ENCODE peak calls at places on chromosomes 7 and 10, in six cellular contexts. Q is neuronal stem cell, T is H9, Z is IMR-90, X is H1, G is trophoblast cell. B is an unnamed sample.

GRCh38 chr10:44939691-44940401 is 19.8 kb upstream of the RASSF4 start:
- DNase-seq in Z (peak; percentile 26), T (no peak), G (no peak), Q (no peak), X (no peak), B (no peak)

GRCh38 chr10:92750788-92751533 is 61.2 kb downstream of the HHEX start:
- DNase-seq in G (peak; percentile 18), T (no peak), Z (peak; percentile 13), Q (no peak), X (no peak), B (no peak)

GRCh38 chr10:124060148-124060720 is 33.2 kb downstream of the CHST15 start:
- DNase-seq in Z (no peak), Q (no peak), T (no peak), X (no peak), G (no peak), B (no peak)

GRCh38 chr7:120404042-120404441 is 131.1 kb downstream of the KCND2 start:
- DNase-seq in Z (no peak), T (no peak), G (no peak), Q (no peak), X (no peak), B (peak; percentile 54)

GRCh38 chr10:119675483-119676170 is 24.4 kb downstream of the BAG3 start:
- DNase-seq in T (no peak), X (no peak), G (no peak), Z (no peak), Q (no peak), B (no peak)

GRCh38 chr10:794382-794956 is 105.0 kb upstream of the DIP2C start:
- DNase-seq in T (peak; percentile 53), X (no peak), G (no peak), Z (peak; percentile 48), Q (no peak), B (peak; percentile 36)

GRCh38 chr7:130952477-130952876 is 218.5 kb upstream of the KLF14 start:
- DNase-seq in Q (no peak), G (no peak), T (no peak), X (no peak), Z (no peak), B (no peak)

GRCh38 chr7:2566890-2567662 is 8.3 kb downstream of the IQCE start:
- DNase-seq in G (peak; percentile 76), Q (no peak), X (no peak), Z (no peak), T (no peak), B (no peak)

GRCh38 chr7:128071376-128071775 is 40.1 kb upstream of the LRRC4 start:
- DNase-seq in T (no peak), Z (no peak), Q (no peak), G (no peak), X (no peak), B (no peak)

GRCh38 chr7:97027427-97028234 is 3.0 kb upstream of the DLX5 start:
- DNase-seq in T (peak; percentile 77), Z (peak; percentile 85), G (peak; percentile 85), Q (peak; percentile 81), X (no peak), B (peak; percentile 75)
- H3K27me3 ChIP-seq in T (peaks cover 50% of the 10 kb centered on the region), Z (peaks cover 45% of the 10 kb centered on the region), G (no peaks in the 10 kb centered on the region), Q (peaks cover 47% of the 10 kb centered on the region), X (peaks cover 49% of the 10 kb centered on the region), B (peaks cover 49% of the 10 kb centered on the region)

DNA sequence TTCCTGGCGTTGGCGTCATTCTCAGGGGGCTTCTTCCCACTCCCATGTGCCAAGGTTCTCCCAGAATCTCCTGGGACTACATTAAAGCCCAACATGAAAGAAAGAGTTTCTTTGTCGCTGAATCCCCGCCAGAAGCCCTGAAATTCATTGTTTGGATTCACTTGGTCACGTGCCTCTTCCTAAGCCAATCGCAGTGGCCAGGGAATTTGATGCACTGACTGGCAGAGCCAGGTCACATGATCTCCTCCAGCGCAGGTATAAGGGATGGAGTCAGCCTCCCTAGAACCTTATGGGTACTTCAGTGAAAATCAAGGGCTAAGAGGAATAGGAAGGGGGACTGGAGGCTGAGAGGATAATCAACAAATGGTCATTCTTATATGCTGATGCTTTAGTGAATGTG is 101.3 kb downstream of the RPS24 start:
- DNase-seq in Q (no peak), G (no peak), T (peak; percentile 37), X (no peak), Z (no peak), B (no peak)
- H4K91ac ChIP-seq in Q (no peak overlapping the region), G (no peak overlapping the region), T (no peak overlapping the region), X (no peak overlapping the region), Z (no peak overlapping the region), B (no peak overlapping the region)

GRCh38 chr7:6256709-6257535 is 15.5 kb downstream of the CYTH3 start:
- DNase-seq in T (no peak), Q (no peak), X (no peak), Z (peak; percentile 67), G (no peak), B (peak; percentile 68)

GRCh38 chr7:6257602-6258001 is 14.8 kb downstream of the CYTH3 start:
- DNase-seq in X (no peak), Z (no peak), T (no peak), G (no peak), Q (no peak), B (no peak)

GRCh38 chr7:6252748-6253147 is 19.7 kb downstream of the CYTH3 start:
- DNase-seq in G (no peak), X (no peak), Q (no peak), T (no peak), Z (no peak), B (no peak)

GRCh38 chr7:6252310-6252709 is 20.1 kb downstream of the CYTH3 start:
- DNase-seq in T (no peak), Z (peak; percentile 48), G (no peak), X (no peak), Q (no peak), B (peak; percentile 52)

GRCh38 chr7:6254891-6255290 is 17.5 kb downstream of the CYTH3 start:
- DNase-seq in T (no peak), X (no peak), Q (no peak), Z (peak; percentile 32), G (no peak), B (no peak)
- H3K27me3 ChIP-seq in T (no peaks in the 10 kb centered on the region), X (no peaks in the 10 kb centered on the region), Q (no peaks in the 10 kb centered on the region), Z (no peaks in the 10 kb centered on the region), G (no peaks in the 10 kb centered on the region), B (no peaks in the 10 kb centered on the region)

DNA sequence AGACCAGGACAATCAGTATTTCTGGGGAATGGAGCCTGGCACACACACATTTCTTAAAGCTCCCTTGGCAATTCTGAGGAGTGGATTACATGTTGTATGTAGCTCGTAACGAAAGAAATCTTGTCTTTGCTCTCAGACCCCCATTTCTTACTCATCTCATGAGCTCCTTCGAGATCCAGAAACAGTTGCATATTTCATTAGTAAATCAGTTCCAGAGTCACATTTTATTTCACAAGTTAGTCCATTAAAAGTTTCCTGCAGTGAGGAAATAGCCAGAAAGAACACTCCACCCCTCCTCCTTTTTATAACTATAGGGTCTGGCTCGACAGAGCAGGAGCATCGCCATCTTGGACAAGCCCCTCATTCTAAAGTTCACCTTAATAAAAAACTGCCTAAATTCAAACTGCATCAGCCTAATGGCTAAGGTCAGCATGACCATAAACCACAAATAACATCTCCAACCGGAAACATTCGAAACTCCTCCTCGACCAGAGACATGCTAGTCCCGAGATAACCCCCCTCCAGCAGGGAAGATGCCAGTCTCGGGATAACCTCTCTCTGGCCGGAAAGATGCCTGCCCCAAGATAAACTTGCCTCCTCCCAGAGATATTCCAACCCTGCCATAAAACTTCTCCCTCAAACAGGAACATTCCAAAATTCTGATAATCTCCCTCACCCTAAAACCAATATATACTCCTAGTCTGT is 7.4 kb downstream of the EGFR start:
- DNase-seq in Z (no peak), X (no peak), Q (no peak), G (no peak), T (no peak), B (peak; percentile 22)
- H4K91ac ChIP-seq in Z (no peak overlapping the region), X (no peak overlapping the region), Q (no peak overlapping the region), G (no peak overlapping the region), T (no peak overlapping the region), B (no peak overlapping the region)

GRCh38 chr7:35251606-35252310 is 2.1 kb downstream of the TBX20 start:
- DNase-seq in T (no peak), G (no peak), X (no peak), Z (no peak), Q (no peak), B (no peak)

GRCh38 chr7:35253680-35254495 is at the start of gene TBX20:
- DNase-seq in Z (peak; percentile 19), Q (no peak), G (peak; percentile 69), X (no peak), T (peak; percentile 79), B (peak; percentile 75)

GRCh38 chr7:35254496-35255416 is 856 bp upstream of the TBX20 start:
- DNase-seq in T (no peak), G (no peak), Z (no peak), X (no peak), Q (no peak), B (no peak)

GRCh38 chr7:35252584-35252983 is 1.3 kb downstream of the TBX20 start:
- DNase-seq in G (no peak), Z (no peak), X (no peak), Q (no peak), T (no peak), B (no peak)

DNA sequence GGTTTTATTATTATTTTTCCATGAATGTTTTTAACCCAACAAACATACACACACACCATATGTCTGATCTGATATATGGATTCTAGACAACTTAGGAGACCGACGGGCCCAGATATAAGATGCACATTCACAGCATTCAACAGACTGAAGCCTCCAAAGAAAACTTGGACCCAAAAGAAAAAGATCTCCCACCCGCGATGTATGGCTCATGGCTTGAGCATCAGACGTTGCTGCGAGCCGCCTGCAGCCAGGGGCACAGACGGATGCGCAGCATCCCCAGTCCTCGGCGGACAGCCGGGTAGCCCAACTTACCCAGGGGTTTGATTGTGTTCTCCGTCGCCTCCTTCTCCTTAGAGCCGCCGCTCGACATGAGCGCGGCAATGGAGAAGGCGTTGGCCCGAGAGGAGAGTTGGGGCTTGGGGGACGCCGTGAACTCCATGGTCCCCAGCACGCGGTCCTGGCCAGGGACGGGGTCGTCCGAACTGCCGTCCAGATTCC is 669 bp downstream of the TBX20 start:
- DNase-seq in Q (no peak), Z (no peak), X (no peak), G (no peak), T (peak; percentile 42), B (peak; percentile 28)
- H3K27me3 ChIP-seq in Q (peaks cover 96% of the 10 kb centered on the region), Z (peaks cover 85% of the 10 kb centered on the region), X (peaks cover 90% of the 10 kb centered on the region), G (peaks cover 77% of the 10 kb centered on the region), T (peaks cover 85% of the 10 kb centered on the region), B (peaks cover 100% of the 10 kb centered on the region)

GRCh38 chr10:59895629-59896116 is 10.7 kb downstream of the CCDC6 start:
- DNase-seq in Q (no peak), X (no peak), Z (peak; percentile 39), T (no peak), G (no peak), B (no peak)
- H4K91ac ChIP-seq in Q (no peak overlapping the region), X (no peak overlapping the region), Z (no peak overlapping the region), T (no peak overlapping the region), G (no peak overlapping the region), B (no peak overlapping the region)

GRCh38 chr7:154844499-154844898 is 158.4 kb downstream of the PAXIP1 start:
- DNase-seq in X (no peak), Q (no peak), G (no peak), Z (no peak), T (no peak), B (no peak)

GRCh38 chr7:154841731-154842331 is 161.1 kb downstream of the PAXIP1 start:
- DNase-seq in G (peak; percentile 24), X (no peak), Z (no peak), T (no peak), Q (peak; percentile 14), B (peak; percentile 63)

GRCh38 chr7:154844955-154845354 is 158.0 kb downstream of the PAXIP1 start:
- DNase-seq in G (no peak), T (no peak), Z (no peak), X (no peak), Q (no peak), B (no peak)

GRCh38 chr7:154843670-154844237 is 159.2 kb downstream of the PAXIP1 start:
- DNase-seq in Q (no peak), G (no peak), T (no peak), Z (no peak), X (no peak), B (no peak)

GRCh38 chr7:154842608-154843007 is 160.3 kb downstream of the PAXIP1 start:
- DNase-seq in T (no peak), X (no peak), G (peak; percentile 64), Q (no peak), Z (no peak), B (peak; percentile 69)
- H3K27me3 ChIP-seq in T (no peaks in the 10 kb centered on the region), X (no peaks in the 10 kb centered on the region), G (no peaks in the 10 kb centered on the region), Q (no peaks in the 10 kb centered on the region), Z (no peaks in the 10 kb centered on the region), B (no peaks in the 10 kb centered on the region)

B was measured in mesenchymal stem cell.